ENCODE peak calls at places on chromosomes 16 and 17, in four cellular contexts. B is OCI-LY7, X is PC-9, O is colonic mucosa. H is an unnamed sample.

GRCh38 chr16:67563708-67564468 is 1.6 kb downstream of the CTCF start:
- DNase-seq in O (peak; percentile 62), X (peak; percentile 67), B (peak; percentile 68), H (no peak)

GRCh38 chr16:87697256-87697655 is 68.5 kb downstream of the KLHDC4 start:
- DNase-seq in O (no peak), B (no peak), X (no peak), H (no peak)

GRCh38 chr16:19123535-19124178 is 9.9 kb downstream of the ITPRIPL2 start:
- DNase-seq in B (no peak), X (no peak), O (peak; percentile 78), H (no peak)

GRCh38 chr17:49901460-49902331 is 53.8 kb upstream of the TAC4 start:
- DNase-seq in O (no peak), X (peak; percentile 66), B (no peak), H (no peak)

GRCh38 chr16:85234310-85235235 is 122.3 kb upstream of the CIBAR2 start:
- DNase-seq in B (no peak), O (peak; percentile 57), X (no peak), H (no peak)

GRCh38 chr16:64397042-64397441 is 724.8 kb downstream of the CDH11 start:
- DNase-seq in X (no peak), B (no peak), O (no peak), H (no peak)

GRCh38 chr16:54512461-54512860 is 225.9 kb upstream of the IRX3 start:
- DNase-seq in X (no peak), B (no peak), O (no peak), H (no peak)

GRCh38 chr16:929227-929669 is 41.5 kb downstream of the LMF1 start:
- DNase-seq in X (no peak), B (no peak), O (no peak), H (no peak)

GRCh38 chr16:83606486-83607030 is 201.2 kb upstream of the HSBP1 start:
- DNase-seq in O (peak; percentile 12), X (no peak), B (peak; percentile 10), H (no peak)

DNA sequence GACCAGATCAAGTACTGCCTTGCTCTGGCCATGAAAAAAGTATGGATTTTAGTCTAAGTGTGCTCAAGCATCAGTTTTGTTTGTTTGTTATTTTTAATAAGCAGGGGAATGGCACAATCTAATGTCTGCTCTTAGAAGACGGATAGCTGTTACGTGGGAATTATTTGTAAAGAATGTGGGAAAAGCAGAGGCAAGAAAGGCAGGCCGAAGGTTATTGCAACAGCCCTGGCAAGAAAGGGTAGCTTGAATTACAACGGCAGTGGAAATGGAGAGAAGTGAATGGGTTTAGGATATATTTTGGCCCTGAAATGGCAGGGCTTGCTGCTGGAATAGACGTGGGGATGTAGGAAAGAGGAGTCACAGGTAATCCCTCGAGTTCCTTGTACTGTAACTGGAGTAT is 987 bp upstream of the HASPIN start:
- DNase-seq in B (no peak), X (no peak), O (no peak), H (no peak)
- H3K27ac ChIP-seq in B (peak overlapping the region; percentile 70), X (no peak overlapping the region), O (peak overlapping the region; percentile 66), H (peak overlapping the region; percentile 92)

GRCh38 chr17:74761419-74761818 is 13.0 kb downstream of the NHERF1 start:
- DNase-seq in B (no peak), X (no peak), O (no peak), H (no peak)

GRCh38 chr17:74760404-74761105 is 12.1 kb downstream of the NHERF1 start:
- DNase-seq in X (no peak), B (no peak), O (no peak), H (no peak)

GRCh38 chr17:74759243-74759801 is 10.9 kb downstream of the NHERF1 start:
- DNase-seq in B (peak; percentile 74), O (no peak), X (no peak), H (no peak)

GRCh38 chr17:74758846-74759163 is 10.4 kb downstream of the NHERF1 start:
- DNase-seq in O (no peak), X (no peak), B (no peak), H (no peak)

DNA sequence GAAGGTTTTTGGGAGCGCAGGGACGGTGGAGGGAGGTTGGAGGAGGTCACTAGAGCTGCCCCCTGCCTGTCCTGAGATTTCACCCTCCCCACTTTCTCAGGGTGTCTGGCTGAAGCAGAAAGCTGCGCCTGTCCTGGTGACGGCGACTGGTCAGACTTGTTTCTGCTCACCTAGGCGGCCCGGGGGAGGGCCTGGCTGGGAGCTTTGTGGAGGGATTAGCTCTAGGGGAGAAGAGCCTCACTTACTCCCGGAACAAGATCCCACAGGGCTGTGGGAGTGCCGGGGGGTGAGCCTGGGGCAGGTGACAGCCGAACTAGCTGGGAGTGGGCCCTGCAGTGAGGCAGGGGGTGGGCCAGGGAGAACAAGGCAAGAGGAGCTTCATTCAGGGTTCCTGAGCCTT is 11.5 kb downstream of the NHERF1 start:
- DNase-seq in O (no peak), X (peak; percentile 84), B (no peak), H (no peak)
- H3K27ac ChIP-seq in O (no peak overlapping the region), X (peak overlapping the region; percentile 66), B (no peak overlapping the region), H (peak overlapping the region; percentile 76)

DNA sequence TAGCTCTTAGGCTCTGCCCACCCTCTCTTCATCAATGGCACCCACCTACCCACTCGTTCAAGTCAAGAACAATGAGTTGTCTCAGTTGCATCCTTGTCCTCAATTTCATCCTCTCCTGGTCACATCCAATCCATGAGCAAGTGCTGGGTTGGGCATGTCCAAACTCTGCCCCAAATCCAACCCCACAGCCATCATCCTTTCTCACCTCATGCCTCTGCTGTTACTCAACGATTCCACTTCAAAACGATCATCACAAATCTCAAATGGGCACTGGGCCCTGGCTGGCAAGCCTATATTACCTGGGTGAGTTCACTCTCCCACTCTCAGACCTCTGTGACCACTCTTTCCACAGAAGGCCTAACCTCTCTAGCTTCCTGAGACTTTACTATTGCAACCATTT is 12.0 kb upstream of the TEX2 start:
- DNase-seq in B (no peak), X (no peak), O (no peak), H (no peak)
- H3K27ac ChIP-seq in B (no peak overlapping the region), X (no peak overlapping the region), O (no peak overlapping the region), H (no peak overlapping the region)

GRCh38 chr16:46649571-46649970 is 28.4 kb upstream of the SHCBP1 start:
- DNase-seq in O (peak; percentile 31), B (no peak), X (no peak), H (no peak)
- H3K27ac ChIP-seq in O (peak overlapping the region; percentile 27), B (no peak overlapping the region), X (no peak overlapping the region), H (no peak overlapping the region)